ENCODE peak calls at places on chromosomes 1 and 21, in ten cellular contexts. One of them, this sample, is unnamed.

GRCh38 chr1:216700779-216701178 is 22.4 kb downstream of the ESRRG start:
- DNase-seq in neural progenitor cell: no peak
- DNase-seq in neuronal stem cell: no peak
- DNase-seq in endothelial cell of umbilical vein: no peak
- DNase-seq in IMR-90: peak; percentile 31
- DNase-seq in DND-41: no peak
- DNase-seq in fibroblast of lung: peak; percentile 56
- DNase-seq in HepG2: no peak
- DNase-seq in PC-3: peak; percentile 33
- DNase-seq in HCT116: no peak
- DNase-seq in this sample: no peak

GRCh38 chr21:25179116-25179515 is 428.2 kb downstream of the MRPL39 start:
- DNase-seq in neural progenitor cell: no peak
- DNase-seq in neuronal stem cell: no peak
- DNase-seq in endothelial cell of umbilical vein: no peak
- DNase-seq in IMR-90: peak; percentile 30
- DNase-seq in DND-41: no peak
- DNase-seq in fibroblast of lung: peak; percentile 86
- DNase-seq in HepG2: no peak
- DNase-seq in PC-3: no peak
- DNase-seq in HCT116: no peak
- DNase-seq in this sample: no peak

GRCh38 chr1:16124377-16125087 is 31.3 kb downstream of the EPHA2 start:
- DNase-seq in neural progenitor cell: no peak
- DNase-seq in neuronal stem cell: no peak
- DNase-seq in endothelial cell of umbilical vein: no peak
- DNase-seq in IMR-90: no peak
- DNase-seq in DND-41: no peak
- DNase-seq in fibroblast of lung: no peak
- DNase-seq in HepG2: no peak
- DNase-seq in PC-3: peak; percentile 1
- DNase-seq in HCT116: no peak
- DNase-seq in this sample: no peak

GRCh38 chr1:19661721-19662228 is 2.9 kb upstream of the HTR6 start:
- DNase-seq in neural progenitor cell: no peak
- DNase-seq in neuronal stem cell: no peak
- DNase-seq in endothelial cell of umbilical vein: peak; percentile 57
- DNase-seq in IMR-90: peak; percentile 52
- DNase-seq in DND-41: peak; percentile 33
- DNase-seq in fibroblast of lung: peak; percentile 26
- DNase-seq in HepG2: no peak
- DNase-seq in PC-3: peak; percentile 76
- DNase-seq in HCT116: peak; percentile 24
- DNase-seq in this sample: peak; percentile 82

GRCh38 chr1:59432531-59433439 is 135.9 kb downstream of the FGGY start:
- DNase-seq in neural progenitor cell: no peak
- DNase-seq in neuronal stem cell: no peak
- DNase-seq in endothelial cell of umbilical vein: no peak
- DNase-seq in IMR-90: no peak
- DNase-seq in DND-41: no peak
- DNase-seq in fibroblast of lung: no peak
- DNase-seq in HepG2: peak; percentile 75
- DNase-seq in PC-3: no peak
- DNase-seq in HCT116: no peak
- DNase-seq in this sample: no peak

GRCh38 chr21:33661146-33661545 is 18.8 kb downstream of the ITSN1 start:
- DNase-seq in neural progenitor cell: no peak
- DNase-seq in neuronal stem cell: no peak
- DNase-seq in endothelial cell of umbilical vein: peak; percentile 29
- DNase-seq in IMR-90: peak; percentile 23
- DNase-seq in DND-41: no peak
- DNase-seq in fibroblast of lung: no peak
- DNase-seq in HepG2: no peak
- DNase-seq in PC-3: peak; percentile 73
- DNase-seq in HCT116: no peak
- DNase-seq in this sample: no peak

GRCh38 chr21:33884361-33885157 is 31.0 kb downstream of the ATP5PO start:
- DNase-seq in neural progenitor cell: no peak
- DNase-seq in neuronal stem cell: no peak
- DNase-seq in endothelial cell of umbilical vein: no peak
- DNase-seq in IMR-90: no peak
- DNase-seq in DND-41: no peak
- DNase-seq in fibroblast of lung: peak; percentile 85
- DNase-seq in HepG2: no peak
- DNase-seq in PC-3: no peak
- DNase-seq in HCT116: no peak
- DNase-seq in this sample: no peak

GRCh38 chr1:155847823-155848529 is 9.0 kb downstream of the GON4L start:
- DNase-seq in neural progenitor cell: no peak
- DNase-seq in neuronal stem cell: no peak
- DNase-seq in endothelial cell of umbilical vein: peak; percentile 17
- DNase-seq in IMR-90: no peak
- DNase-seq in DND-41: no peak
- DNase-seq in fibroblast of lung: no peak
- DNase-seq in HepG2: no peak
- DNase-seq in PC-3: no peak
- DNase-seq in HCT116: no peak
- DNase-seq in this sample: no peak

GRCh38 chr1:54475357-54476230 is 69.4 kb upstream of the SSBP3 start:
- DNase-seq in neural progenitor cell: peak; percentile 56
- DNase-seq in neuronal stem cell: no peak
- DNase-seq in endothelial cell of umbilical vein: no peak
- DNase-seq in IMR-90: no peak
- DNase-seq in DND-41: peak; percentile 95
- DNase-seq in fibroblast of lung: no peak
- DNase-seq in HepG2: no peak
- DNase-seq in PC-3: no peak
- DNase-seq in HCT116: no peak
- DNase-seq in this sample: no peak

GRCh38 chr1:232472485-232473041 is 157.4 kb downstream of the SIPA1L2 start:
- DNase-seq in neural progenitor cell: no peak
- DNase-seq in neuronal stem cell: no peak
- DNase-seq in endothelial cell of umbilical vein: no peak
- DNase-seq in IMR-90: peak; percentile 83
- DNase-seq in DND-41: no peak
- DNase-seq in fibroblast of lung: peak; percentile 79
- DNase-seq in HepG2: no peak
- DNase-seq in PC-3: peak; percentile 65
- DNase-seq in HCT116: no peak
- DNase-seq in this sample: no peak

GRCh38 chr1:23169727-23170335 is 1.2 kb upstream of the LUZP1 start:
- DNase-seq in neural progenitor cell: peak; percentile 23
- DNase-seq in neuronal stem cell: no peak
- DNase-seq in endothelial cell of umbilical vein: peak; percentile 91
- DNase-seq in IMR-90: peak; percentile 72
- DNase-seq in DND-41: no peak
- DNase-seq in fibroblast of lung: peak; percentile 74
- DNase-seq in HepG2: peak; percentile 32
- DNase-seq in PC-3: no peak
- DNase-seq in HCT116: peak; percentile 64
- DNase-seq in this sample: no peak

GRCh38 chr21:29224006-29224405 is 74.7 kb upstream of the BACH1 start:
- DNase-seq in neural progenitor cell: no peak
- DNase-seq in neuronal stem cell: no peak
- DNase-seq in endothelial cell of umbilical vein: no peak
- DNase-seq in IMR-90: no peak
- DNase-seq in DND-41: no peak
- DNase-seq in fibroblast of lung: no peak
- DNase-seq in HepG2: no peak
- DNase-seq in PC-3: no peak
- DNase-seq in HCT116: no peak
- DNase-seq in this sample: no peak

GRCh38 chr1:22237433-22238093 is 94.7 kb upstream of the WNT4 start:
- DNase-seq in neural progenitor cell: no peak
- DNase-seq in neuronal stem cell: no peak
- DNase-seq in endothelial cell of umbilical vein: no peak
- DNase-seq in IMR-90: no peak
- DNase-seq in DND-41: no peak
- DNase-seq in fibroblast of lung: no peak
- DNase-seq in HepG2: no peak
- DNase-seq in PC-3: no peak
- DNase-seq in HCT116: no peak
- DNase-seq in this sample: no peak

GRCh38 chr1:9438431-9439073 is 100.7 kb upstream of the SLC25A33 start:
- DNase-seq in neural progenitor cell: no peak
- DNase-seq in neuronal stem cell: no peak
- DNase-seq in endothelial cell of umbilical vein: peak; percentile 95
- DNase-seq in IMR-90: peak; percentile 93
- DNase-seq in DND-41: no peak
- DNase-seq in fibroblast of lung: peak; percentile 88
- DNase-seq in HepG2: peak; percentile 91
- DNase-seq in PC-3: peak; percentile 51
- DNase-seq in HCT116: no peak
- DNase-seq in this sample: no peak

GRCh38 chr1:162854245-162854860 is 6.6 kb downstream of the CCDC190 start:
- DNase-seq in neural progenitor cell: peak; percentile 65
- DNase-seq in neuronal stem cell: no peak
- DNase-seq in endothelial cell of umbilical vein: peak; percentile 82
- DNase-seq in IMR-90: peak; percentile 82
- DNase-seq in DND-41: peak; percentile 64
- DNase-seq in fibroblast of lung: peak; percentile 82
- DNase-seq in HepG2: peak; percentile 59
- DNase-seq in PC-3: peak; percentile 93
- DNase-seq in HCT116: peak; percentile 77
- DNase-seq in this sample: peak; percentile 83

DNA sequence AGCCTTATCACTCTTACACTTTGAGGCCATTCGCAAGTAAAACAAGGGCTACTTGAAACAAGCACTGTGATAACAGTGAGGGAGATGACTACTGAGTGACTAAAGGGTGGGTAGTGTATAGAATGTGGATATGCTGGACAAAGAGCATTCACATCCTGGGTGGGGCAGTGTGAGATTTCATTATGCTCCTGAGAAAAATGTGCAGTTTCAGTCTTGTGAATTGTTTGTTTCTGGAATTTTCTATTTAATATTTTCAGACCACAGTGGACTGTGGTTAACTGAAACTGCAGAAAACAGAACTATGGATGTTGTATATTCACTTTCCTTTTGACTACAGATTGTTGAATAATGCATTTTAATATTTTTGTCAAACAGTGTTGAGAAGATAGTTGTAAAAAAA is 25.1 kb upstream of the B3GALT2 start:
- DNase-seq in neural progenitor cell: no peak
- DNase-seq in neuronal stem cell: no peak
- DNase-seq in endothelial cell of umbilical vein: peak; percentile 11
- DNase-seq in IMR-90: peak; percentile 93
- DNase-seq in DND-41: no peak
- DNase-seq in fibroblast of lung: peak; percentile 94
- DNase-seq in HepG2: peak; percentile 25
- DNase-seq in PC-3: peak; percentile 87
- DNase-seq in HCT116: peak; percentile 72
- DNase-seq in this sample: no peak
- H2AFZ ChIP-seq in neural progenitor cell: no peak overlapping the region
- H2AFZ ChIP-seq in neuronal stem cell: no peak overlapping the region
- H2AFZ ChIP-seq in endothelial cell of umbilical vein: no peak overlapping the region
- H2AFZ ChIP-seq in IMR-90: no peak overlapping the region
- H2AFZ ChIP-seq in DND-41: no peak overlapping the region
- H2AFZ ChIP-seq in fibroblast of lung: no peak overlapping the region
- H2AFZ ChIP-seq in HepG2: no peak overlapping the region
- H2AFZ ChIP-seq in PC-3: no peak overlapping the region
- H2AFZ ChIP-seq in HCT116: no peak overlapping the region
- H2AFZ ChIP-seq in this sample: no peak overlapping the region

GRCh38 chr1:201014816-201015200 is 8.7 kb downstream of the KIF21B start:
- DNase-seq in neural progenitor cell: no peak
- DNase-seq in neuronal stem cell: no peak
- DNase-seq in endothelial cell of umbilical vein: peak; percentile 29
- DNase-seq in IMR-90: no peak
- DNase-seq in DND-41: no peak
- DNase-seq in fibroblast of lung: peak; percentile 44
- DNase-seq in HepG2: no peak
- DNase-seq in PC-3: no peak
- DNase-seq in HCT116: no peak
- DNase-seq in this sample: no peak

GRCh38 chr1:201017828-201018163 is 5.7 kb downstream of the KIF21B start:
- DNase-seq in neural progenitor cell: no peak
- DNase-seq in neuronal stem cell: no peak
- DNase-seq in endothelial cell of umbilical vein: no peak
- DNase-seq in IMR-90: no peak
- DNase-seq in DND-41: no peak
- DNase-seq in fibroblast of lung: no peak
- DNase-seq in HepG2: no peak
- DNase-seq in PC-3: no peak
- DNase-seq in HCT116: no peak
- DNase-seq in this sample: no peak

GRCh38 chr1:201016943-201017827 is 6.3 kb downstream of the KIF21B start:
- DNase-seq in neural progenitor cell: no peak
- DNase-seq in neuronal stem cell: no peak
- DNase-seq in endothelial cell of umbilical vein: no peak
- DNase-seq in IMR-90: no peak
- DNase-seq in DND-41: no peak
- DNase-seq in fibroblast of lung: no peak
- DNase-seq in HepG2: no peak
- DNase-seq in PC-3: no peak
- DNase-seq in HCT116: no peak
- DNase-seq in this sample: no peak

GRCh38 chr1:201015551-201016091 is 7.9 kb downstream of the KIF21B start:
- DNase-seq in neural progenitor cell: no peak
- DNase-seq in neuronal stem cell: no peak
- DNase-seq in endothelial cell of umbilical vein: peak; percentile 43
- DNase-seq in IMR-90: peak; percentile 12
- DNase-seq in DND-41: no peak
- DNase-seq in fibroblast of lung: peak; percentile 29
- DNase-seq in HepG2: no peak
- DNase-seq in PC-3: no peak
- DNase-seq in HCT116: no peak
- DNase-seq in this sample: no peak

GRCh38 chr1:201016211-201016651 is 7.3 kb downstream of the KIF21B start:
- DNase-seq in neural progenitor cell: no peak
- DNase-seq in neuronal stem cell: no peak
- DNase-seq in endothelial cell of umbilical vein: peak; percentile 34
- DNase-seq in IMR-90: peak; percentile 34
- DNase-seq in DND-41: no peak
- DNase-seq in fibroblast of lung: peak; percentile 39
- DNase-seq in HepG2: no peak
- DNase-seq in PC-3: peak; percentile 42
- DNase-seq in HCT116: no peak
- DNase-seq in this sample: no peak
- H3K4me2 ChIP-seq in neural progenitor cell: no peak overlapping the region
- H3K4me2 ChIP-seq in neuronal stem cell: no peak overlapping the region
- H3K4me2 ChIP-seq in endothelial cell of umbilical vein: peak overlapping the region; percentile 51
- H3K4me2 ChIP-seq in IMR-90: no peak overlapping the region
- H3K4me2 ChIP-seq in DND-41: no peak overlapping the region
- H3K4me2 ChIP-seq in fibroblast of lung: no peak overlapping the region
- H3K4me2 ChIP-seq in HepG2: peak overlapping the region; percentile 20
- H3K4me2 ChIP-seq in PC-3: no peak overlapping the region
- H3K4me2 ChIP-seq in HCT116: no peak overlapping the region
- H3K4me2 ChIP-seq in this sample: no peak overlapping the region

GRCh38 chr1:245377854-245378253 is 223.1 kb downstream of the KIF26B start:
- DNase-seq in neural progenitor cell: no peak
- DNase-seq in neuronal stem cell: no peak
- DNase-seq in endothelial cell of umbilical vein: no peak
- DNase-seq in IMR-90: no peak
- DNase-seq in DND-41: no peak
- DNase-seq in fibroblast of lung: no peak
- DNase-seq in HepG2: no peak
- DNase-seq in PC-3: no peak
- DNase-seq in HCT116: no peak
- DNase-seq in this sample: no peak
- H2AFZ ChIP-seq in neural progenitor cell: no peak overlapping the region
- H2AFZ ChIP-seq in neuronal stem cell: no peak overlapping the region
- H2AFZ ChIP-seq in endothelial cell of umbilical vein: no peak overlapping the region
- H2AFZ ChIP-seq in IMR-90: no peak overlapping the region
- H2AFZ ChIP-seq in DND-41: no peak overlapping the region
- H2AFZ ChIP-seq in fibroblast of lung: no peak overlapping the region
- H2AFZ ChIP-seq in HepG2: no peak overlapping the region
- H2AFZ ChIP-seq in PC-3: no peak overlapping the region
- H2AFZ ChIP-seq in HCT116: no peak overlapping the region
- H2AFZ ChIP-seq in this sample: no peak overlapping the region

GRCh38 chr1:71980543-71980942 is 301.8 kb downstream of the NEGR1 start:
- DNase-seq in neural progenitor cell: no peak
- DNase-seq in neuronal stem cell: no peak
- DNase-seq in endothelial cell of umbilical vein: no peak
- DNase-seq in IMR-90: no peak
- DNase-seq in DND-41: peak; percentile 48
- DNase-seq in fibroblast of lung: no peak
- DNase-seq in HepG2: no peak
- DNase-seq in PC-3: no peak
- DNase-seq in HCT116: no peak
- DNase-seq in this sample: no peak
- H3K4me2 ChIP-seq in neural progenitor cell: no peak overlapping the region
- H3K4me2 ChIP-seq in neuronal stem cell: no peak overlapping the region
- H3K4me2 ChIP-seq in endothelial cell of umbilical vein: no peak overlapping the region
- H3K4me2 ChIP-seq in IMR-90: no peak overlapping the region
- H3K4me2 ChIP-seq in DND-41: peak overlapping the region; percentile 36
- H3K4me2 ChIP-seq in fibroblast of lung: no peak overlapping the region
- H3K4me2 ChIP-seq in HepG2: no peak overlapping the region
- H3K4me2 ChIP-seq in PC-3: no peak overlapping the region
- H3K4me2 ChIP-seq in HCT116: no peak overlapping the region
- H3K4me2 ChIP-seq in this sample: no peak overlapping the region